ENCODE peak calls at places on chromosome 15, in nine cellular contexts. One of them, this sample, is unnamed. For H3K9me3 and H3K4me1, the result is how much of the 10 kb centered on the place peaks cover.

GRCh38 chr15:41634072-41634628 is 26.1 kb upstream of the MGA start:
- DNase-seq in GM23248: no peak
- DNase-seq in CD4-positive, CD25-positive, alpha-beta regulatory T cell: no peak
- DNase-seq in A549: no peak
- DNase-seq in Karpas-422: peak
- DNase-seq in testis: no peak
- DNase-seq in upper lobe of right lung: no peak
- DNase-seq in PC-9: no peak
- DNase-seq in psoas muscle: no peak
- DNase-seq in this sample: no peak

GRCh38 chr15:41977757-41978369 is 5.5 kb upstream of the EHD4 start:
- DNase-seq in GM23248: no peak
- DNase-seq in CD4-positive, CD25-positive, alpha-beta regulatory T cell: no peak
- DNase-seq in A549: no peak
- DNase-seq in Karpas-422: no peak
- DNase-seq in testis: no peak
- DNase-seq in upper lobe of right lung: no peak
- DNase-seq in PC-9: no peak
- DNase-seq in psoas muscle: peak
- DNase-seq in this sample: no peak

GRCh38 chr15:90035095-90035834 is 34.1 kb downstream of the ZNF710 start:
- DNase-seq in GM23248: no peak
- DNase-seq in CD4-positive, CD25-positive, alpha-beta regulatory T cell: no peak
- DNase-seq in A549: peak
- DNase-seq in Karpas-422: no peak
- DNase-seq in testis: peak
- DNase-seq in upper lobe of right lung: peak
- DNase-seq in PC-9: peak
- DNase-seq in psoas muscle: peak
- DNase-seq in this sample: peak

GRCh38 chr15:96333194-96334016 is 2.9 kb downstream of the NR2F2 start:
- DNase-seq in GM23248: peak
- DNase-seq in CD4-positive, CD25-positive, alpha-beta regulatory T cell: no peak
- DNase-seq in A549: no peak
- DNase-seq in Karpas-422: no peak
- DNase-seq in testis: no peak
- DNase-seq in upper lobe of right lung: peak
- DNase-seq in PC-9: no peak
- DNase-seq in psoas muscle: peak
- DNase-seq in this sample: peak

GRCh38 chr15:64284037-64284436 is 71.9 kb downstream of the CSNK1G1 start:
- DNase-seq in GM23248: peak
- DNase-seq in CD4-positive, CD25-positive, alpha-beta regulatory T cell: no peak
- DNase-seq in A549: peak
- DNase-seq in Karpas-422: no peak
- DNase-seq in testis: no peak
- DNase-seq in upper lobe of right lung: no peak
- DNase-seq in PC-9: no peak
- DNase-seq in psoas muscle: no peak
- DNase-seq in this sample: no peak

GRCh38 chr15:90819850-90820249 is 48.5 kb upstream of the FURIN start:
- DNase-seq in GM23248: no peak
- DNase-seq in CD4-positive, CD25-positive, alpha-beta regulatory T cell: no peak
- DNase-seq in A549: no peak
- DNase-seq in Karpas-422: no peak
- DNase-seq in testis: no peak
- DNase-seq in upper lobe of right lung: no peak
- DNase-seq in PC-9: no peak
- DNase-seq in psoas muscle: no peak
- DNase-seq in this sample: no peak

GRCh38 chr15:41281236-41281635 is 50.2 kb downstream of the CHP1 start:
- DNase-seq in GM23248: peak
- DNase-seq in CD4-positive, CD25-positive, alpha-beta regulatory T cell: no peak
- DNase-seq in A549: peak
- DNase-seq in Karpas-422: no peak
- DNase-seq in testis: no peak
- DNase-seq in upper lobe of right lung: no peak
- DNase-seq in PC-9: peak
- DNase-seq in psoas muscle: no peak
- DNase-seq in this sample: no peak

GRCh38 chr15:38894260-38894948 is 329.8 kb upstream of the RASGRP1 start:
- DNase-seq in GM23248: peak
- DNase-seq in CD4-positive, CD25-positive, alpha-beta regulatory T cell: no peak
- DNase-seq in A549: peak
- DNase-seq in Karpas-422: no peak
- DNase-seq in testis: no peak
- DNase-seq in upper lobe of right lung: no peak
- DNase-seq in PC-9: no peak
- DNase-seq in psoas muscle: no peak
- DNase-seq in this sample: no peak

GRCh38 chr15:91853968-91854943 is 748 bp downstream of the SLCO3A1 start:
- DNase-seq in GM23248: peak
- DNase-seq in CD4-positive, CD25-positive, alpha-beta regulatory T cell: peak
- DNase-seq in A549: peak
- DNase-seq in Karpas-422: peak
- DNase-seq in testis: peak
- DNase-seq in upper lobe of right lung: peak
- DNase-seq in PC-9: peak
- DNase-seq in psoas muscle: peak
- DNase-seq in this sample: peak

GRCh38 chr15:93943607-93944006 is 287.8 kb upstream of the MCTP2 start:
- DNase-seq in GM23248: peak
- DNase-seq in CD4-positive, CD25-positive, alpha-beta regulatory T cell: no peak
- DNase-seq in A549: no peak
- DNase-seq in Karpas-422: no peak
- DNase-seq in testis: no peak
- DNase-seq in upper lobe of right lung: no peak
- DNase-seq in PC-9: no peak
- DNase-seq in psoas muscle: no peak
- DNase-seq in this sample: no peak

GRCh38 chr15:83219026-83219425 is 11.4 kb upstream of the HDGFL3 start:
- DNase-seq in GM23248: no peak
- DNase-seq in CD4-positive, CD25-positive, alpha-beta regulatory T cell: no peak
- DNase-seq in A549: no peak
- DNase-seq in Karpas-422: no peak
- DNase-seq in testis: no peak
- DNase-seq in upper lobe of right lung: no peak
- DNase-seq in PC-9: no peak
- DNase-seq in psoas muscle: no peak
- DNase-seq in this sample: no peak

GRCh38 chr15:56984681-56985515 is 66.5 kb downstream of the TCF12 start:
- DNase-seq in GM23248: peak
- DNase-seq in CD4-positive, CD25-positive, alpha-beta regulatory T cell: no peak
- DNase-seq in A549: no peak
- DNase-seq in Karpas-422: peak
- DNase-seq in testis: no peak
- DNase-seq in upper lobe of right lung: no peak
- DNase-seq in PC-9: no peak
- DNase-seq in psoas muscle: no peak
- DNase-seq in this sample: no peak

GRCh38 chr15:74839526-74840395 is 3.2 kb downstream of the ULK3 start:
- DNase-seq in GM23248: no peak
- DNase-seq in CD4-positive, CD25-positive, alpha-beta regulatory T cell: no peak
- DNase-seq in A549: no peak
- DNase-seq in Karpas-422: peak
- DNase-seq in testis: no peak
- DNase-seq in upper lobe of right lung: no peak
- DNase-seq in PC-9: no peak
- DNase-seq in psoas muscle: no peak
- DNase-seq in this sample: no peak

GRCh38 chr15:34366271-34367043 is 539 bp downstream of the LPCAT4 start:
- DNase-seq in GM23248: peak
- DNase-seq in CD4-positive, CD25-positive, alpha-beta regulatory T cell: peak
- DNase-seq in A549: peak
- DNase-seq in Karpas-422: peak
- DNase-seq in testis: peak
- DNase-seq in upper lobe of right lung: peak
- DNase-seq in PC-9: peak
- DNase-seq in psoas muscle: peak
- DNase-seq in this sample: peak

GRCh38 chr15:63305276-63305675 is 27.9 kb downstream of the APH1B start:
- DNase-seq in GM23248: no peak
- DNase-seq in CD4-positive, CD25-positive, alpha-beta regulatory T cell: no peak
- DNase-seq in A549: no peak
- DNase-seq in Karpas-422: no peak
- DNase-seq in testis: no peak
- DNase-seq in upper lobe of right lung: no peak
- DNase-seq in PC-9: no peak
- DNase-seq in psoas muscle: no peak
- DNase-seq in this sample: no peak

GRCh38 chr15:50262533-50262932 is 3.0 kb downstream of the HDC start:
- DNase-seq in GM23248: no peak
- DNase-seq in CD4-positive, CD25-positive, alpha-beta regulatory T cell: no peak
- DNase-seq in A549: no peak
- DNase-seq in Karpas-422: no peak
- DNase-seq in testis: no peak
- DNase-seq in upper lobe of right lung: no peak
- DNase-seq in PC-9: no peak
- DNase-seq in psoas muscle: no peak
- DNase-seq in this sample: no peak

GRCh38 chr15:57323299-57323805 is 53.0 kb upstream of the CGNL1 start:
- DNase-seq in GM23248: no peak
- DNase-seq in CD4-positive, CD25-positive, alpha-beta regulatory T cell: no peak
- DNase-seq in A549: no peak
- DNase-seq in Karpas-422: no peak
- DNase-seq in testis: no peak
- DNase-seq in upper lobe of right lung: no peak
- DNase-seq in PC-9: no peak
- DNase-seq in psoas muscle: no peak
- DNase-seq in this sample: peak

GRCh38 chr15:81293728-81294500 is 30.0 kb downstream of the STARD5 start:
- DNase-seq in GM23248: no peak
- DNase-seq in CD4-positive, CD25-positive, alpha-beta regulatory T cell: peak
- DNase-seq in A549: no peak
- DNase-seq in Karpas-422: peak
- DNase-seq in testis: no peak
- DNase-seq in upper lobe of right lung: no peak
- DNase-seq in PC-9: no peak
- DNase-seq in psoas muscle: no peak
- DNase-seq in this sample: no peak

GRCh38 chr15:101276501-101277037 is 716 bp downstream of the SELENOS start:
- DNase-seq in GM23248: peak
- DNase-seq in CD4-positive, CD25-positive, alpha-beta regulatory T cell: no peak
- DNase-seq in A549: peak
- DNase-seq in Karpas-422: no peak
- DNase-seq in testis: no peak
- DNase-seq in upper lobe of right lung: no peak
- DNase-seq in PC-9: no peak
- DNase-seq in psoas muscle: no peak
- DNase-seq in this sample: no peak

GRCh38 chr15:22229971-22230815 is 149.9 kb downstream of the OR4M2 start:
- DNase-seq in GM23248: no peak
- DNase-seq in CD4-positive, CD25-positive, alpha-beta regulatory T cell: no peak
- DNase-seq in A549: no peak
- DNase-seq in Karpas-422: no peak
- DNase-seq in testis: no peak
- DNase-seq in upper lobe of right lung: peak
- DNase-seq in PC-9: no peak
- DNase-seq in psoas muscle: no peak
- DNase-seq in this sample: no peak
- H3K9me3 ChIP-seq in GM23248: under half
- H3K9me3 ChIP-seq in CD4-positive, CD25-positive, alpha-beta regulatory T cell: under half
- H3K9me3 ChIP-seq in A549: under half
- H3K9me3 ChIP-seq in Karpas-422: under half
- H3K9me3 ChIP-seq in testis: under half
- H3K9me3 ChIP-seq in upper lobe of right lung: under half
- H3K9me3 ChIP-seq in PC-9: under half
- H3K9me3 ChIP-seq in psoas muscle: under half
- H3K9me3 ChIP-seq in this sample: under half

GRCh38 chr15:73809728-73810501 is 56.8 kb upstream of the INSYN1 start:
- DNase-seq in GM23248: peak
- DNase-seq in CD4-positive, CD25-positive, alpha-beta regulatory T cell: no peak
- DNase-seq in A549: peak
- DNase-seq in Karpas-422: no peak
- DNase-seq in testis: peak
- DNase-seq in upper lobe of right lung: no peak
- DNase-seq in PC-9: no peak
- DNase-seq in psoas muscle: no peak
- DNase-seq in this sample: peak
- H3K27ac ChIP-seq in GM23248: no peak
- H3K27ac ChIP-seq in CD4-positive, CD25-positive, alpha-beta regulatory T cell: no peak
- H3K27ac ChIP-seq in A549: no peak
- H3K27ac ChIP-seq in Karpas-422: no peak
- H3K27ac ChIP-seq in testis: no peak
- H3K27ac ChIP-seq in upper lobe of right lung: no peak
- H3K27ac ChIP-seq in PC-9: no peak
- H3K27ac ChIP-seq in psoas muscle: no peak
- H3K27ac ChIP-seq in this sample: peak

DNA sequence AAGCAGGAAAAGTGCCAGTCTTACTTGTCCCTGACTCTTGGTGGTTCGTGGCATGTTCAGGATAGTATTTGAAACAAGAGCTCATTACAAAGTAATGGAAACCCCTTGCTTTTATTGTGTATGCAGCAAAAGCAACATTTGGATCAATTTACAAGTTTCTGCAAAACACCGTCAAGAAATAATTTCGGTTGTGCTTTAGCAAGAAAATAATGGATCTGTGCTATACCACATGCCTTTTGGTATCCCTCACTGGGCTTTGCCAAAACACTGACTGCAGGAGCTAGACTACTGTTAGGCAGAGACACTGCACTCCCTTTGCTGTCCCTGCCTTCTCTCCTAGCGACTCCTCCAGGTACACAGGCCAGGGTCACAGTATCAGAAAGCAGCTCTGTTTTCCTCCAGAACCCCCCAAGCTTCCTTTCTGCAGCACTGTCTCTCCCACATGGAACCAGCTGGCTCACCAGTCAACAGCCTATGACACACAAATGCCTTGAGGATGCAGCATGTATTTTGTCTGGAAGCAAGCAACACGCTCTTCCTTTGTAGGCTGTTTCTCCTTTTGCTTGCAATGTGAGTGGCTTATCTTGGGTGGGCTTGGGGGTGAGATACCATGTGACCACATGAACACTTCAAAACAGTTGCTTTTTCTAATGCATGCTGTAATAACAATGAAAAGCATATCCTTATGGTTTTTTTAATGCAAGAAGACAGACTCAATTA is 111.4 kb downstream of the PGPEP1L start:
- DNase-seq in GM23248: peak
- DNase-seq in CD4-positive, CD25-positive, alpha-beta regulatory T cell: no peak
- DNase-seq in A549: peak
- DNase-seq in Karpas-422: no peak
- DNase-seq in testis: no peak
- DNase-seq in upper lobe of right lung: no peak
- DNase-seq in PC-9: no peak
- DNase-seq in psoas muscle: no peak
- DNase-seq in this sample: no peak
- H3K4me1 ChIP-seq in GM23248: under half
- H3K4me1 ChIP-seq in CD4-positive, CD25-positive, alpha-beta regulatory T cell: under half
- H3K4me1 ChIP-seq in A549: half or more
- H3K4me1 ChIP-seq in Karpas-422: under half
- H3K4me1 ChIP-seq in testis: under half
- H3K4me1 ChIP-seq in upper lobe of right lung: under half
- H3K4me1 ChIP-seq in PC-9: under half
- H3K4me1 ChIP-seq in psoas muscle: under half
- H3K4me1 ChIP-seq in this sample: under half

DNA sequence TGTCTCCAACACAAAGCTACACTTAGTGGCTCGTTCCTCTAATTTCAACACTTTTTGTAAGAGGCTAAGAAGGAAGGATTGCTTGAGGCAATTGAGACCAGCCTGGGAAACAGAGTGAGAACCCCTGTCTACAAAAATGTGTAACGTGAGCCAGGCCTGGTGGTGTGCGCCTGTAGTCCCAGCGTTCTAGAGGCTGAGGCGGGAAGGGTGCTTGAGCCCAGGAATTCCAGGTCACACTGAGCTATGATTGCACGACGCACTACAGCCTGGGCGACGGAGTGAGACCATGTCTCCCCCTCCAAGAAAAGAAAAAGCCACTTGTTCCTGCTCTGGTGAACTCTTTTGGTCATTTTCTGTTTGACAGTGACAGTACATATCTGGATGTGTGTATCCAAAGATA is 127.9 kb downstream of the GABRB3 start:
- DNase-seq in GM23248: no peak
- DNase-seq in CD4-positive, CD25-positive, alpha-beta regulatory T cell: no peak
- DNase-seq in A549: no peak
- DNase-seq in Karpas-422: no peak
- DNase-seq in testis: no peak
- DNase-seq in upper lobe of right lung: no peak
- DNase-seq in PC-9: no peak
- DNase-seq in psoas muscle: no peak
- DNase-seq in this sample: no peak
- H3K9me3 ChIP-seq in GM23248: under half
- H3K9me3 ChIP-seq in CD4-positive, CD25-positive, alpha-beta regulatory T cell: under half
- H3K9me3 ChIP-seq in A549: under half
- H3K9me3 ChIP-seq in Karpas-422: under half
- H3K9me3 ChIP-seq in testis: under half
- H3K9me3 ChIP-seq in upper lobe of right lung: under half
- H3K9me3 ChIP-seq in PC-9: under half
- H3K9me3 ChIP-seq in psoas muscle: under half
- H3K9me3 ChIP-seq in this sample: under half

This sample was measured in right cardiac atrium.